ENCODE peak calls at places on chromosomes 16 and 17, in six cellular contexts. One of them, this sample, is unnamed.

GRCh38 chr17:44900894-44901293 is 1.6 kb upstream of the EFTUD2 start:
- DNase-seq in mucosa of descending colon: no peak
- DNase-seq in IMR-90: peak
- DNase-seq in mammary epithelial cell: peak
- DNase-seq in lung: no peak
- DNase-seq in pancreas: no peak
- DNase-seq in this sample: peak

GRCh38 chr17:82416771-82417170 is 1.4 kb upstream of the HEXD start:
- DNase-seq in IMR-90: no peak
- DNase-seq in mammary epithelial cell: no peak
- DNase-seq in mucosa of descending colon: no peak
- DNase-seq in pancreas: no peak
- DNase-seq in lung: no peak
- DNase-seq in this sample: no peak

GRCh38 chr16:24070851-24071250 is 185.3 kb upstream of the CACNG3 start:
- DNase-seq in mammary epithelial cell: peak
- DNase-seq in lung: no peak
- DNase-seq in IMR-90: peak
- DNase-seq in pancreas: no peak
- DNase-seq in mucosa of descending colon: no peak
- DNase-seq in this sample: no peak

GRCh38 chr16:10045291-10045775 is 136.9 kb downstream of the GRIN2A start:
- DNase-seq in lung: no peak
- DNase-seq in pancreas: no peak
- DNase-seq in mucosa of descending colon: no peak
- DNase-seq in IMR-90: no peak
- DNase-seq in mammary epithelial cell: no peak
- DNase-seq in this sample: no peak

GRCh38 chr17:17376362-17376761 is 73.2 kb downstream of the NT5M start:
- DNase-seq in pancreas: no peak
- DNase-seq in mucosa of descending colon: no peak
- DNase-seq in lung: peak
- DNase-seq in IMR-90: peak
- DNase-seq in mammary epithelial cell: no peak
- DNase-seq in this sample: peak

GRCh38 chr17:62916684-62917571 is 49.1 kb upstream of the TANC2 start:
- DNase-seq in mucosa of descending colon: no peak
- DNase-seq in mammary epithelial cell: no peak
- DNase-seq in pancreas: no peak
- DNase-seq in lung: no peak
- DNase-seq in IMR-90: peak
- DNase-seq in this sample: peak

GRCh38 chr17:7383742-7384488 is 3.0 kb downstream of the TNK1 start:
- DNase-seq in pancreas: no peak
- DNase-seq in mucosa of descending colon: peak
- DNase-seq in lung: no peak
- DNase-seq in IMR-90: peak
- DNase-seq in mammary epithelial cell: no peak
- DNase-seq in this sample: peak

GRCh38 chr17:44123356-44124117 is at the start of gene HDAC5:
- DNase-seq in IMR-90: peak
- DNase-seq in mammary epithelial cell: peak
- DNase-seq in pancreas: peak
- DNase-seq in mucosa of descending colon: peak
- DNase-seq in lung: peak
- DNase-seq in this sample: peak

GRCh38 chr16:84058664-84059063 is 16.1 kb upstream of the SLC38A8 start:
- DNase-seq in pancreas: no peak
- DNase-seq in mammary epithelial cell: no peak
- DNase-seq in lung: no peak
- DNase-seq in mucosa of descending colon: no peak
- DNase-seq in IMR-90: no peak
- DNase-seq in this sample: no peak

DNA sequence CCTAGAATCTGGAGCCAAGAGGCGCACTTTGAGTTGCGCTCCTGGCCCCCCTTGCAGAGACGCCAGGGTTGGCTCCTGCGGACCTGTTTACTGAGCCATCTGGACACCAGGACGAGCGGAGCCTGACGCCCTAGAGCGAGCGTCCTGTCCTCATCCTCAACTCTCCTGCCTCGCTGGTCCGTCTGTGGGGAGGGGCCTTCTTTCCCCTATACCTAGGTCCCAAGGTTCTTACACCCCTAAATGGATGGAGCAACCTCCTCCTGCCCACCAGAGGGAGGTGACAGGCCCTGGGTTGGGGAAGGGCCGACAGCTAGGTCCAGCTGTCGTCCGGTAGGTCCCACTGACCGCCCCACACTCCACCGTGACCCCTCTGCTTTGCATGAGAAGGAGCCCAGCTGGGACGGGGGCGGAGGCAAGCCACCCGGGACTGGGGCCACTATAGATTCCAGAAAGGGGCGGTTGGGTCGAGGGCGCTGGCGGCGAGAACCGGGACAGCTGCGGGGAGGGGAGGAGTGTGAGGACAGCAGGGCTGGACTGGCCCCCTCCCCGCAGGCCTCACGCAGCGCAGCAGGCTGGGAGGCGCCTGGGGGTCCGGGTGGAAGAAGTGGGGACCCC is 3.0 kb upstream of the LHX1 start:
- DNase-seq in IMR-90: no peak
- DNase-seq in mucosa of descending colon: peak
- DNase-seq in mammary epithelial cell: no peak
- DNase-seq in lung: no peak
- DNase-seq in pancreas: peak
- DNase-seq in this sample: no peak
- TF ChIP-seq CTCF in IMR-90: no peak
- TF ChIP-seq CTCF in mucosa of descending colon: no peak
- TF ChIP-seq CTCF in mammary epithelial cell: no peak
- TF ChIP-seq CTCF in lung: no peak
- TF ChIP-seq CTCF in pancreas: no peak
- TF ChIP-seq CTCF in this sample: no peak

GRCh38 chr17:61425682-61426481 is 26.2 kb downstream of the TBX2 start:
- DNase-seq in lung: no peak
- DNase-seq in mammary epithelial cell: no peak
- DNase-seq in IMR-90: no peak
- DNase-seq in mucosa of descending colon: peak
- DNase-seq in pancreas: no peak
- DNase-seq in this sample: no peak
- H3K4me3 ChIP-seq in lung: no peak
- H3K4me3 ChIP-seq in mammary epithelial cell: no peak
- H3K4me3 ChIP-seq in IMR-90: no peak
- H3K4me3 ChIP-seq in mucosa of descending colon: no peak
- H3K4me3 ChIP-seq in pancreas: no peak
- H3K4me3 ChIP-seq in this sample: no peak

GRCh38 chr17:79203016-79203415 is 128.4 kb downstream of the ENGASE start:
- DNase-seq in mucosa of descending colon: no peak
- DNase-seq in pancreas: no peak
- DNase-seq in lung: no peak
- DNase-seq in mammary epithelial cell: no peak
- DNase-seq in IMR-90: no peak
- DNase-seq in this sample: no peak
- TF ChIP-seq CTCF in mucosa of descending colon: no peak
- TF ChIP-seq CTCF in pancreas: no peak
- TF ChIP-seq CTCF in lung: no peak
- TF ChIP-seq CTCF in mammary epithelial cell: no peak
- TF ChIP-seq CTCF in IMR-90: no peak
- TF ChIP-seq CTCF in this sample: no peak

DNA sequence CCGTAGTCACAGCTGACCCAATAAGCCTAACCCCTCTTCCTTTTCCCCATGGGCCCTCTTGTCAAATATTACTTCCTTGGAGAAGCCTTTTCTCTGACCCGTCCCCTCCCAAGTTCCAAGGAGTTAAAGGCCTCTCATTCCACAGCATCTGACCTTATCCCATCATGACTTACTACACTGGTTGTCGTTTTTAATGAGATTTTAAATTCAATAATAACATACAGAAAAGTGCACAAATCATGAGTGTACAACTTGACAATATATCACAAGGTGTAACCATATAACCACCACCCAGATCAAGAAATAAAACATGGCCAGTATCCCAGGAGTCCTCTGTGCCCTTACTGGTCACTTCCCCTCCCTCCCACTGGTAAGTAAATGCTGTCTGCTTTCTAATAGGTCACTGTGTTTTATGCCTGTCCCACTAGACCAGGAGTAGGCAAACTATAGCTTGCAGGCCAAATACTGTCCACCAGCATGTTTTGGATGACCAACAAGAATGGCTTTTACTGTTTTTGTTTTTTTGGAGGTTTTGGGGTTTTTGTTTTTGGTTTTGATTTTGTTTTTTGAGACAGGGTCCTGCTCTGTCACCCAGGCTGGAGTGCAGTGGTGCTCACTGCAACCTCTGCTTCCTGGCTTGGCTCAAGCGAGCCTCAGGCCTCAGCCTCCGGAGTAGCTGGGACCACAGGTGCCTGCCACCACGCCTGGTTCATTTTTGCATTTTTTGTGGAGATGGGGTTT is 1.2 kb upstream of the FDXR start:
- DNase-seq in lung: no peak
- DNase-seq in mucosa of descending colon: no peak
- DNase-seq in IMR-90: no peak
- DNase-seq in pancreas: no peak
- DNase-seq in mammary epithelial cell: no peak
- DNase-seq in this sample: no peak
- H3K4me3 ChIP-seq in lung: no peak
- H3K4me3 ChIP-seq in mucosa of descending colon: no peak
- H3K4me3 ChIP-seq in IMR-90: peak
- H3K4me3 ChIP-seq in pancreas: peak
- H3K4me3 ChIP-seq in mammary epithelial cell: peak
- H3K4me3 ChIP-seq in this sample: peak

DNA sequence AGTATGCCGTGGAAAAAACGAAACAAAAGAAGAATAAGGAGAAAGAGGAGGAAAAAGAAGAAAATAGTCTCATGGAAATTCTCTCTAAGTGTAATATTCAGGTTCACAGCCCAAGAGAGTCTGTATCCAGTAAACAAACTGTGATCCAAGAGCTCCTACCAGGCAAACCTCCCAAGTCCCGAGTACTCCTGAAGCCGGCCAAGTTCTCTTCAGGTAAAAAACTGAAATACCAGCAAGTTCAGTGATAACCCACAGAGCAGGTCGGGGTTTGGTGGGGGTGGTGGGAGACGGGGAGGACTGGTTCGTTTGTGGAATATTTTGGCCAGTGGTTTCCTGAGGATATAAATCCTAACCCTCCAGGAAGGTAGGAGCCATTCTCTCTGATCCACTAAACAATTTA is 8.5 kb upstream of the TVP23B start:
- DNase-seq in IMR-90: no peak
- DNase-seq in lung: no peak
- DNase-seq in mammary epithelial cell: no peak
- DNase-seq in mucosa of descending colon: no peak
- DNase-seq in pancreas: no peak
- DNase-seq in this sample: no peak
- TF ChIP-seq CTCF in IMR-90: no peak
- TF ChIP-seq CTCF in lung: no peak
- TF ChIP-seq CTCF in mammary epithelial cell: no peak
- TF ChIP-seq CTCF in mucosa of descending colon: no peak
- TF ChIP-seq CTCF in pancreas: no peak
- TF ChIP-seq CTCF in this sample: no peak

GRCh38 chr17:40664582-40665333 is at the start of gene KRT222:
- DNase-seq in pancreas: no peak
- DNase-seq in IMR-90: no peak
- DNase-seq in mucosa of descending colon: no peak
- DNase-seq in mammary epithelial cell: no peak
- DNase-seq in lung: no peak
- DNase-seq in this sample: no peak
- H3K4me3 ChIP-seq in pancreas: no peak
- H3K4me3 ChIP-seq in IMR-90: no peak
- H3K4me3 ChIP-seq in mucosa of descending colon: no peak
- H3K4me3 ChIP-seq in mammary epithelial cell: peak
- H3K4me3 ChIP-seq in lung: no peak
- H3K4me3 ChIP-seq in this sample: no peak

GRCh38 chr17:40561871-40562611 is 3.2 kb downstream of the CCR7 start:
- DNase-seq in mammary epithelial cell: no peak
- DNase-seq in lung: no peak
- DNase-seq in mucosa of descending colon: no peak
- DNase-seq in IMR-90: no peak
- DNase-seq in pancreas: peak
- DNase-seq in this sample: no peak
- TF ChIP-seq CTCF in mammary epithelial cell: no peak
- TF ChIP-seq CTCF in lung: no peak
- TF ChIP-seq CTCF in mucosa of descending colon: no peak
- TF ChIP-seq CTCF in IMR-90: peak
- TF ChIP-seq CTCF in pancreas: no peak
- TF ChIP-seq CTCF in this sample: peak

GRCh38 chr17:32488177-32488542 is 1.4 kb downstream of the CDK5R1 start:
- DNase-seq in IMR-90: no peak
- DNase-seq in mammary epithelial cell: no peak
- DNase-seq in pancreas: no peak
- DNase-seq in mucosa of descending colon: no peak
- DNase-seq in lung: no peak
- DNase-seq in this sample: no peak

GRCh38 chr17:32487460-32488176 is 825 bp downstream of the CDK5R1 start:
- DNase-seq in mucosa of descending colon: peak
- DNase-seq in IMR-90: no peak
- DNase-seq in pancreas: peak
- DNase-seq in mammary epithelial cell: no peak
- DNase-seq in lung: no peak
- DNase-seq in this sample: peak

GRCh38 chr17:32488604-32489180 is 1.9 kb downstream of the CDK5R1 start:
- DNase-seq in pancreas: no peak
- DNase-seq in IMR-90: no peak
- DNase-seq in lung: no peak
- DNase-seq in mammary epithelial cell: no peak
- DNase-seq in mucosa of descending colon: no peak
- DNase-seq in this sample: no peak

GRCh38 chr17:32490101-32490482 is 3.3 kb downstream of the CDK5R1 start:
- DNase-seq in mammary epithelial cell: no peak
- DNase-seq in pancreas: peak
- DNase-seq in mucosa of descending colon: no peak
- DNase-seq in IMR-90: no peak
- DNase-seq in lung: no peak
- DNase-seq in this sample: no peak

DNA sequence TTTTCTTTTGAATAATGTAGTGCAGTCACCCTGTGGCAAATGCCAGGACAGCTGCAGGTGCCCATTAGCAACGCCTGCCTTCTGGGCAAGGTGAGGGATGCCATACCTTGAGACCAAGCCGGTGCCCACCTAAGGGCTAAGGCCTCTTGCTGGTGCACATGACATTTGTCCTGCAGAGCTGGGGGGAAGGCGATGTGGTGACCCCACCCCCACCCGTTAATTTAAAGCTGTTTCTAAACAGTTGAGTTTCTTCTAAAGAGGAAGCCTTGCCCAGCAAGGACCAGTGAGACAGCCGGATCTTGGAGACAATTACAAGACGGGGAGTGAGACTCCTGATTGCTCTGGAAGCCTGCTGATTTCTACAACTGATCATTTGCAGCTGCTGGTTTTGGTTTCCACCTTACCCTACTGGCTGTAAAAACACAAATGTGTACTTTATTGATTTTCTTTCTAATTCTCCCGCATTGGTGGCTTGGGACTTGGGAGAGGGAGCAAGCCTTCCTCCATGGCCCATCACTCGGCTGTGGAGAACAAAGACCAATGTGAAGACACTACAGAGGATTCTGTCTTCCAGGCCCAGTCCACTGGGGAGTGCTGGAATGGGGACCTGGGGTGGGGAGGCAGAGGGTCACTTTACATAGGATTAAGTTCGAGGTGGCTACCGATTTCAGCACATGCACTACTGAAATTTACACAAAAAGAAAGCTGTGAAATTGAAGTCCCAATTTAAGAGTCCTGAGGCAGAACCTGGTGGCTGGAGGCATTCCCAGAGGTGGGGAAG is 2.7 kb downstream of the CDK5R1 start:
- DNase-seq in IMR-90: no peak
- DNase-seq in mucosa of descending colon: no peak
- DNase-seq in lung: no peak
- DNase-seq in mammary epithelial cell: no peak
- DNase-seq in pancreas: no peak
- DNase-seq in this sample: no peak
- H3K4me3 ChIP-seq in IMR-90: no peak
- H3K4me3 ChIP-seq in mucosa of descending colon: no peak
- H3K4me3 ChIP-seq in lung: no peak
- H3K4me3 ChIP-seq in mammary epithelial cell: no peak
- H3K4me3 ChIP-seq in pancreas: no peak
- H3K4me3 ChIP-seq in this sample: no peak

This sample was measured in fibroblast of villous mesenchyme.